ENCODE peak calls at places on chromosomes 7 and 10, in four cellular contexts. One of them, this sample, is unnamed.

GRCh38 chr10:88232029-88232895 is 350.9 kb downstream of the RNLS start:
- DNase-seq in IMR-90: no peak
- DNase-seq in psoas muscle: peak; percentile 91
- DNase-seq in brain microvascular endothelial cell: peak; percentile 28
- DNase-seq in this sample: no peak

GRCh38 chr7:134685250-134685649 is 38.6 kb downstream of the BPGM start:
- DNase-seq in brain microvascular endothelial cell: no peak
- DNase-seq in IMR-90: peak; percentile 44
- DNase-seq in psoas muscle: no peak
- DNase-seq in this sample: no peak

GRCh38 chr10:1036341-1036791 is 10.7 kb upstream of the IDI2 start:
- DNase-seq in psoas muscle: peak; percentile 73
- DNase-seq in IMR-90: peak; percentile 87
- DNase-seq in brain microvascular endothelial cell: peak; percentile 35
- DNase-seq in this sample: peak; percentile 76

GRCh38 chr7:158450476-158451124 is 137.0 kb downstream of the PTPRN2 start:
- DNase-seq in brain microvascular endothelial cell: no peak
- DNase-seq in psoas muscle: no peak
- DNase-seq in IMR-90: no peak
- DNase-seq in this sample: no peak

GRCh38 chr7:42344168-42344755 is 107.3 kb upstream of the GLI3 start:
- DNase-seq in brain microvascular endothelial cell: no peak
- DNase-seq in psoas muscle: no peak
- DNase-seq in IMR-90: no peak
- DNase-seq in this sample: no peak

GRCh38 chr7:137304624-137305235 is 38.8 kb downstream of the PTN start:
- DNase-seq in psoas muscle: no peak
- DNase-seq in brain microvascular endothelial cell: no peak
- DNase-seq in IMR-90: peak; percentile 72
- DNase-seq in this sample: no peak

GRCh38 chr7:101754432-101755159 is 62.8 kb upstream of the CUX1 start:
- DNase-seq in brain microvascular endothelial cell: peak; percentile 41
- DNase-seq in psoas muscle: no peak
- DNase-seq in IMR-90: peak; percentile 47
- DNase-seq in this sample: peak; percentile 54

GRCh38 chr10:87045434-87045938 is 25.4 kb downstream of the FAM25A start:
- DNase-seq in psoas muscle: no peak
- DNase-seq in IMR-90: no peak
- DNase-seq in brain microvascular endothelial cell: no peak
- DNase-seq in this sample: no peak

GRCh38 chr10:5183923-5184322 is 1.0 kb downstream of the AKR1C8 start:
- DNase-seq in IMR-90: no peak
- DNase-seq in brain microvascular endothelial cell: no peak
- DNase-seq in psoas muscle: no peak
- DNase-seq in this sample: no peak

GRCh38 chr7:25391295-25391861 is 163.1 kb upstream of the NPVF start:
- DNase-seq in brain microvascular endothelial cell: peak; percentile 9
- DNase-seq in psoas muscle: no peak
- DNase-seq in IMR-90: peak; percentile 22
- DNase-seq in this sample: peak; percentile 13

GRCh38 chr10:121266370-121266769 is 331.9 kb downstream of the FGFR2 start:
- DNase-seq in psoas muscle: no peak
- DNase-seq in IMR-90: no peak
- DNase-seq in brain microvascular endothelial cell: no peak
- DNase-seq in this sample: no peak

GRCh38 chr10:121267236-121268003 is 330.8 kb downstream of the FGFR2 start:
- DNase-seq in brain microvascular endothelial cell: no peak
- DNase-seq in psoas muscle: no peak
- DNase-seq in IMR-90: no peak
- DNase-seq in this sample: no peak

GRCh38 chr10:121270906-121271305 is 327.3 kb downstream of the FGFR2 start:
- DNase-seq in IMR-90: no peak
- DNase-seq in psoas muscle: no peak
- DNase-seq in brain microvascular endothelial cell: no peak
- DNase-seq in this sample: no peak

GRCh38 chr10:121265320-121265719 is 332.9 kb downstream of the FGFR2 start:
- DNase-seq in IMR-90: no peak
- DNase-seq in psoas muscle: no peak
- DNase-seq in brain microvascular endothelial cell: no peak
- DNase-seq in this sample: no peak

GRCh38 chr10:121268363-121268762 is 329.9 kb downstream of the FGFR2 start:
- DNase-seq in IMR-90: no peak
- DNase-seq in psoas muscle: no peak
- DNase-seq in brain microvascular endothelial cell: no peak
- DNase-seq in this sample: peak; percentile 48
- H3K27ac ChIP-seq in IMR-90: no peak overlapping the region
- H3K27ac ChIP-seq in psoas muscle: no peak overlapping the region
- H3K27ac ChIP-seq in brain microvascular endothelial cell: no peak overlapping the region
- H3K27ac ChIP-seq in this sample: no peak overlapping the region

GRCh38 chr10:73815719-73816030 is 4.3 kb upstream of the NDST2 start:
- DNase-seq in brain microvascular endothelial cell: no peak
- DNase-seq in psoas muscle: no peak
- DNase-seq in IMR-90: no peak
- DNase-seq in this sample: no peak
- H3K27ac ChIP-seq in brain microvascular endothelial cell: peak overlapping the region; percentile 54
- H3K27ac ChIP-seq in psoas muscle: peak overlapping the region; percentile 58
- H3K27ac ChIP-seq in IMR-90: peak overlapping the region; percentile 83
- H3K27ac ChIP-seq in this sample: no peak overlapping the region

DNA sequence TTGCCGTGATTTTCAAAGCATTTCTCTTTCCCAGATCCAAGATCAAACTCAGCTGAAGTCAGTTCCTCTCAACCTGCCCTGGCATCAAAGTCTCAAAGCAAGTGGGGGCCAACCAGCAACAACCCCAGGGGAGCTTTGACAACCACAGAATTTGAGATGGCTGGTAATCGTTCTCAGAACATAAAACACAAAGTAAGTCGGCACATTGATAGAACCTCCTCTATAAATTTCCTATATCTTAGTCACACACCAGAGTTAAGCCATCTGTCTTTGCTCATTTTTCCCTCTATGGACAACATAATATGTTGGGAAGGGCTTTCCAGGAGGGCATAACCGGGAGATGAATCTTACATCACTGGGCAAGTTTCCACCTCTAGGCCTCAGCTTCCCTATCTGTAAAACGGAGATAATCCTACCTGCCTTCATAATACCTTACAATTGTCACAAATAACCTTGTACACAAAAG is 1.2 kb upstream of the DNAJC9 start:
- DNase-seq in brain microvascular endothelial cell: no peak
- DNase-seq in IMR-90: no peak
- DNase-seq in psoas muscle: no peak
- DNase-seq in this sample: no peak
- H3K27ac ChIP-seq in brain microvascular endothelial cell: no peak overlapping the region
- H3K27ac ChIP-seq in IMR-90: peak overlapping the region; percentile 48
- H3K27ac ChIP-seq in psoas muscle: peak overlapping the region; percentile 85
- H3K27ac ChIP-seq in this sample: peak overlapping the region; percentile 27

GRCh38 chr7:73885433-73885974 is 24.5 kb downstream of the TMEM270 start:
- DNase-seq in psoas muscle: no peak
- DNase-seq in brain microvascular endothelial cell: no peak
- DNase-seq in IMR-90: no peak
- DNase-seq in this sample: no peak

GRCh38 chr7:73890541-73891147 is 29.7 kb downstream of the TMEM270 start:
- DNase-seq in psoas muscle: no peak
- DNase-seq in IMR-90: no peak
- DNase-seq in brain microvascular endothelial cell: no peak
- DNase-seq in this sample: no peak

GRCh38 chr7:73882060-73882428 is 21.1 kb downstream of the TMEM270 start:
- DNase-seq in IMR-90: no peak
- DNase-seq in brain microvascular endothelial cell: no peak
- DNase-seq in psoas muscle: no peak
- DNase-seq in this sample: no peak

GRCh38 chr7:73887762-73888161 is 26.8 kb downstream of the TMEM270 start:
- DNase-seq in psoas muscle: no peak
- DNase-seq in brain microvascular endothelial cell: no peak
- DNase-seq in IMR-90: no peak
- DNase-seq in this sample: no peak

GRCh38 chr7:73885975-73886798 is 25.2 kb downstream of the TMEM270 start:
- DNase-seq in psoas muscle: peak; percentile 82
- DNase-seq in brain microvascular endothelial cell: peak; percentile 63
- DNase-seq in IMR-90: peak; percentile 64
- DNase-seq in this sample: no peak
- H3K27ac ChIP-seq in psoas muscle: peak overlapping the region; percentile 55
- H3K27ac ChIP-seq in brain microvascular endothelial cell: peak overlapping the region; percentile 41
- H3K27ac ChIP-seq in IMR-90: peak overlapping the region; percentile 15
- H3K27ac ChIP-seq in this sample: no peak overlapping the region